ENCODE peak calls at places on chromosome 7, in four cellular contexts. D is WTC11, B is NAMALWA, O is H9. L is an unnamed sample.

GRCh38 chr7:67918158-67918557 is 921.5 kb downstream of the TYW1 start:
- DNase-seq in O (no peak), B (peak; percentile 89), D (no peak), L (no peak)

GRCh38 chr7:114303301-114303700 is 111.3 kb upstream of the FOXP2 start:
- DNase-seq in O (no peak), D (no peak), B (no peak), L (no peak)

GRCh38 chr7:91826377-91826776 is 54.1 kb downstream of the MTERF1 start:
- DNase-seq in B (no peak), D (no peak), O (no peak), L (no peak)

GRCh38 chr7:36272567-36273269 is 116.9 kb upstream of the ANLN start:
- DNase-seq in D (no peak), B (no peak), O (no peak), L (no peak)

GRCh38 chr7:1460757-1461639 is 1.7 kb upstream of the MICALL2 start:
- DNase-seq in O (no peak), D (no peak), B (no peak), L (no peak)

GRCh38 chr7:37901236-37901827 is 15.3 kb downstream of the SFRP4 start:
- DNase-seq in D (no peak), B (peak; percentile 67), O (no peak), L (no peak)

GRCh38 chr7:106485031-106485551 is 175.9 kb downstream of the CCDC71L start:
- DNase-seq in B (no peak), O (no peak), D (no peak), L (no peak)

GRCh38 chr7:90266808-90267207 is 21.8 kb downstream of the CFAP69 start:
- DNase-seq in D (no peak), O (no peak), B (no peak), L (no peak)

GRCh38 chr7:151012921-151013347 is 11.4 kb downstream of the ATG9B start:
- DNase-seq in B (peak; percentile 38), D (peak; percentile 68), O (peak; percentile 76), L (no peak)

GRCh38 chr7:505171-505570 is 14.5 kb downstream of the PDGFA start:
- DNase-seq in O (no peak), B (no peak), D (peak; percentile 8), L (no peak)

GRCh38 chr7:151700621-151701185 is 176.2 kb downstream of the PRKAG2 start:
- DNase-seq in O (no peak), B (no peak), D (no peak), L (no peak)

GRCh38 chr7:147245274-147245673 is 1128.7 kb downstream of the CNTNAP2 start:
- DNase-seq in B (peak; percentile 80), O (peak; percentile 66), D (peak; percentile 63), L (no peak)

GRCh38 chr7:131231381-131232220 is 96.1 kb upstream of the MKLN1 start:
- DNase-seq in O (no peak), D (no peak), B (peak; percentile 93), L (peak; percentile 73)

L was measured in central memory CD8-positive, alpha-beta T cell.